ENCODE peak calls at places on chromosome 21, in nine cellular contexts. X, V, K, E, Y, J, M, G and I are unnamed samples.

GRCh38 chr21:36203603-36203889 is 46.9 kb downstream of the DOP1B start:
- DNase-seq in X (no peak), V (peak; percentile 64), K (peak; percentile 85), E (peak; percentile 76), Y (peak; percentile 12), J (peak; percentile 94), M (no peak), G (peak; percentile 49), I (peak; percentile 82)

GRCh38 chr21:42687796-42688195 is 34.4 kb downstream of the PDE9A start:
- DNase-seq in X (no peak), V (no peak), K (no peak), E (no peak), Y (no peak), J (no peak), M (no peak), G (no peak), I (no peak)

GRCh38 chr21:25639922-25640670 is 1.0 kb downstream of the JAM2 start:
- DNase-seq in X (peak; percentile 44), V (no peak), K (no peak), E (peak; percentile 26), Y (no peak), J (peak; percentile 4), M (no peak), G (no peak), I (no peak)

GRCh38 chr21:40845621-40846020 is 1.3 kb downstream of the DSCAM start:
- DNase-seq in X (no peak), V (no peak), K (no peak), E (no peak), Y (no peak), J (no peak), M (no peak), G (no peak), I (no peak)

GRCh38 chr21:43287111-43287973 is 118.5 kb downstream of the CRYAA start:
- DNase-seq in X (no peak), V (no peak), K (no peak), E (peak; percentile 29), Y (no peak), J (no peak), M (no peak), G (no peak), I (no peak)

GRCh38 chr21:34345091-34345871 is 18.5 kb upstream of the KCNE2 start:
- DNase-seq in X (no peak), V (no peak), K (peak; percentile 22), E (no peak), Y (no peak), J (peak; percentile 27), M (no peak), G (no peak), I (peak; percentile 26)

GRCh38 chr21:14836950-14837349 is 227.8 kb downstream of the NRIP1 start:
- DNase-seq in X (no peak), V (no peak), K (no peak), E (no peak), Y (no peak), J (peak; percentile 57), M (no peak), G (no peak), I (no peak)

GRCh38 chr21:46620846-46621245 is 14.6 kb upstream of the PRMT2 start:
- DNase-seq in X (no peak), V (no peak), K (no peak), E (no peak), Y (no peak), J (no peak), M (no peak), G (no peak), I (no peak)

GRCh38 chr21:43812139-43812821 is 22.9 kb downstream of the RRP1 start:
- DNase-seq in X (no peak), V (no peak), K (no peak), E (no peak), Y (no peak), J (peak; percentile 54), M (peak; percentile 83), G (no peak), I (peak; percentile 49)

GRCh38 chr21:15874610-15875009 is 144.8 kb downstream of the USP25 start:
- DNase-seq in X (no peak), V (no peak), K (no peak), E (no peak), Y (no peak), J (no peak), M (no peak), G (no peak), I (no peak)

GRCh38 chr21:32412998-32413504 is 545 bp downstream of the EVA1C start:
- DNase-seq in X (peak; percentile 25), V (no peak), K (no peak), E (no peak), Y (no peak), J (no peak), M (no peak), G (no peak), I (no peak)

GRCh38 chr21:44265734-44266270 is 4.1 kb upstream of the DNMT3L start:
- DNase-seq in X (no peak), V (no peak), K (no peak), E (no peak), Y (no peak), J (no peak), M (no peak), G (no peak), I (no peak)